ENCODE peak calls at places on chromosome 20, in eight cellular contexts. Z is breast epithelium, O is B cell, V is neural crest cell, M is HFFc6, K is psoas muscle, W is astrocyte of the spinal cord, Y is lower leg skin. N is an unnamed sample.

GRCh38 chr20:49570828-49571552 is 3.1 kb upstream of the PTGIS start:
- DNase-seq in Z (no peak), O (no peak), V (no peak), M (peak), K (no peak), W (no peak), Y (no peak), N (no peak)

GRCh38 chr20:44495802-44496481 is 20.3 kb downstream of the TTPAL start:
- DNase-seq in Z (no peak), O (no peak), V (no peak), M (peak), K (no peak), W (peak), Y (no peak), N (no peak)

GRCh38 chr20:16966276-16966880 is 218.2 kb downstream of the OTOR start:
- DNase-seq in Z (no peak), O (no peak), V (no peak), M (no peak), K (no peak), W (no peak), Y (no peak), N (no peak)

GRCh38 chr20:2687514-2687913 is 5.1 kb upstream of the EBF4 start:
- DNase-seq in Z (no peak), O (no peak), V (no peak), M (no peak), K (no peak), W (no peak), Y (no peak), N (no peak)

GRCh38 chr20:1118004-1118335 is 432 bp upstream of the PSMF1 start:
- DNase-seq in Z (no peak), O (no peak), V (no peak), M (no peak), K (no peak), W (no peak), Y (no peak), N (no peak)

GRCh38 chr20:53804920-53805894 is 211.6 kb upstream of the ZNF217 start:
- DNase-seq in Z (no peak), O (no peak), V (no peak), M (no peak), K (no peak), W (no peak), Y (no peak), N (no peak)

GRCh38 chr20:60242836-60243520 is 284.8 kb downstream of the CDH26 start:
- DNase-seq in Z (no peak), O (no peak), V (no peak), M (peak), K (no peak), W (peak), Y (no peak), N (no peak)

GRCh38 chr20:45592574-45593189 is 13.6 kb upstream of the WFDC8 start:
- DNase-seq in Z (no peak), O (peak), V (peak), M (peak), K (no peak), W (peak), Y (no peak), N (peak)

GRCh38 chr20:56859751-56860366 is 230.8 kb downstream of the TFAP2C start:
- DNase-seq in Z (peak), O (no peak), V (no peak), M (no peak), K (no peak), W (no peak), Y (no peak), N (no peak)

GRCh38 chr20:50110141-50111047 is 2.6 kb downstream of the UBE2V1 start:
- DNase-seq in Z (no peak), O (peak), V (no peak), M (peak), K (no peak), W (peak), Y (no peak), N (peak)

GRCh38 chr20:35776513-35777101 is 4.8 kb downstream of the PHF20 start:
- DNase-seq in Z (peak), O (no peak), V (no peak), M (no peak), K (peak), W (peak), Y (peak), N (no peak)

GRCh38 chr20:35629432-35630145 is 14.0 kb downstream of the SPAG4 start:
- DNase-seq in Z (no peak), O (no peak), V (no peak), M (no peak), K (no peak), W (no peak), Y (no peak), N (no peak)

GRCh38 chr20:52219441-52219840 is 27.9 kb upstream of the ZFP64 start:
- DNase-seq in Z (no peak), O (no peak), V (no peak), M (no peak), K (no peak), W (no peak), Y (no peak), N (no peak)

GRCh38 chr20:46928580-46929132 is 34.0 kb downstream of the EYA2 start:
- DNase-seq in Z (peak), O (no peak), V (peak), M (no peak), K (peak), W (peak), Y (peak), N (no peak)

GRCh38 chr20:766906-767305 is 1.4 kb downstream of the SLC52A3 start:
- DNase-seq in Z (no peak), O (no peak), V (no peak), M (no peak), K (no peak), W (no peak), Y (no peak), N (no peak)

GRCh38 chr20:49230575-49231211 is 11.5 kb downstream of the DDX27 start:
- DNase-seq in Z (peak), O (peak), V (no peak), M (no peak), K (peak), W (no peak), Y (no peak), N (no peak)

GRCh38 chr20:56573989-56574388 is 40.9 kb downstream of the FAM209B start:
- DNase-seq in Z (no peak), O (no peak), V (no peak), M (no peak), K (no peak), W (no peak), Y (no peak), N (no peak)

GRCh38 chr20:35018578-35019371 is 63.1 kb downstream of the MYH7B start:
- DNase-seq in Z (no peak), O (no peak), V (no peak), M (no peak), K (no peak), W (no peak), Y (no peak), N (no peak)

DNA sequence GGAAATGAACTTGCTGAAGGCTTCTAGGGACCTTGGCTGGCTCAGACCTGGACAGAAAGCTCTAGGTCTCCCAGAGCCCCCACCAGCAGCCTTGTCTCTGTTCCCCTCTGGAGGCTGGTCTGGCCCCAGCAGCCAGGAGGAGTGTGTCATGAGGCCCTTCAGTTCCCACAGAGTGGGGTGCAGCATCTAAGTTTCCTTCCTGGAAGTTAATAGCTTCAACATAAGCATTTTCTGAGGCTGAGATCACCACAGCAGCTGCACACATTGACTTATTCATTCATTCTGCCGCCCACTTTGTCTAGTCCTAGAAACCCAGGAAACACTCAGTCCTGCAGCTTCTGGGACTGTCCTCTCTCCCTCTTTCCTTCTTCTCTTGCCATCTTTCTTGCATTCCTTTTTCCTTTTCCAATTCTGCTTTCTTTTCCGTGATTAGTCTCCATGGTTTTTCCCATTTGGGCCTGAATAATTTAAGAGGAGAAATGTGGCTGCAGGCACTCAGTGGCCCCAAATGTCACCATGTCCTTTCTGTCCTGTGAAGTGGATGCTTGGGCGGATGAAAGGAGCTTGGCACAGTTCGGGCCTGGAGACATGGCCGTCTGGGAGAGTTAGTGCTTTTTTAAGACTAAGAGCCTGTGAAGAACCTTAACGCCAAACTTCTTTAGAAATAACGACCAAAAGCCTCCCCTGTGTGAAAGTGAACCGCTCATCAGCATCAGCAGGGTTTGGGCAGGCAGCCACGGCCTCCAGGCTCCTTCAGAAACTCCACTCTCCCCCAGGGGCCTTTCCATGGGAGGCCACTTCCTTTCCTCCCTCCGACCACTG is 31.0 kb upstream of the PCMTD2 start:
- DNase-seq in Z (no peak), O (no peak), V (no peak), M (peak), K (no peak), W (peak), Y (no peak), N (no peak)
- TF ChIP-seq CTCF in Z (no peak), O (no peak), V (no peak), M (peak), K (no peak), W (no peak), Y (no peak), N (no peak)

DNA sequence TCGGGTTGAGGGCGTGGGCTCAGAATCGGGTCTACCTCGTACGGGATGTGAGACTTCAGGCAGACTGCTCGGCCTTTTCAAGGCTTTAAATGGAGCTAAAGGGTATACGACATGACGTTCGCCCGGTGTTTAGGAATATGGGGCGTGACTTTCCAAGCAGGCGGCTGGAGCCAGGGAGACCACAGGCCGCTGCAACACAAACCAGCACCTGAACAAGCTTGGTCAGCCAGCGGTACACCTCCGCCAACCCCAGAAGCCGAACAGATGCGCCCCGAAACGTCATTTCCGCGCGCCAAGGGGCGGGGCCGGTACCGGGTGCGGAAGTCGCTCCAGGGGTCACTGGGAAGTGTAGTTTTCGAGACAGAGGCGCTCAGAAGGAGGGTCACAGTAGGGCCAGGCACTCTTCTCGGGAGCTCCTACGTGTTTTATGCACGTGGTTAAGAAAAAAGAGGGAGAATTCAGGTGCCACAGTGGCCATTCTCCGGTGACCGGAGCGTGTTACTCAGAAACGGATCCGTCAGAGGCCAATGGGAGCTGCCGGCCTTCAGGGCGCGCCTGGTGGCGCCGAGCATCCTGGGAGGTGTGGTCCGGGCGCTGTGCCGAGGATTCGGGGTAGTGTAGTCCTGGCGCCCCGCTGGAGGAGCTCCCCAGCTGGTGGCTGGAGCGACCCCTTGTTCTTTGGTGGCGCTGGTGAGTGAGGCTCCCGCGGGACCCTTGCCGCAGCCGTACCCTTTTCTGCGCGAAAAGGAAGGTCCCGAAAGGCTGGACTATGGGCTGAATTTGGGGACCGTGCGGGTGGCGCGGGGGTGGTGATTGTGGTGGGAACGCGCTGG is at the start of gene ZNF133:
- DNase-seq in Z (peak), O (peak), V (peak), M (peak), K (peak), W (peak), Y (peak), N (peak)
- TF ChIP-seq CTCF in Z (no peak), O (no peak), V (no peak), M (peak), K (no peak), W (no peak), Y (no peak), N (no peak)

GRCh38 chr20:32623667-32624157 is 38.6 kb upstream of the NOL4L start:
- DNase-seq in Z (no peak), O (no peak), V (no peak), M (no peak), K (no peak), W (no peak), Y (no peak), N (no peak)
- TF ChIP-seq CTCF in Z (no peak), O (no peak), V (peak), M (peak), K (no peak), W (no peak), Y (no peak), N (no peak)

GRCh38 chr20:58511861-58512260 is 3.3 kb downstream of the APCDD1L start:
- DNase-seq in Z (no peak), O (no peak), V (no peak), M (no peak), K (no peak), W (no peak), Y (no peak), N (no peak)

GRCh38 chr20:58511364-58511763 is 3.8 kb downstream of the APCDD1L start:
- DNase-seq in Z (no peak), O (no peak), V (no peak), M (peak), K (no peak), W (peak), Y (no peak), N (no peak)

GRCh38 chr20:58514321-58515239 is 619 bp downstream of the APCDD1L start:
- DNase-seq in Z (no peak), O (no peak), V (no peak), M (no peak), K (no peak), W (peak), Y (no peak), N (no peak)

GRCh38 chr20:58513580-58514285 is 1.5 kb downstream of the APCDD1L start:
- DNase-seq in Z (no peak), O (no peak), V (no peak), M (no peak), K (no peak), W (no peak), Y (no peak), N (no peak)

GRCh38 chr20:58512808-58513552 is 2.2 kb downstream of the APCDD1L start:
- DNase-seq in Z (no peak), O (no peak), V (no peak), M (no peak), K (no peak), W (no peak), Y (no peak), N (no peak)
- TF ChIP-seq CTCF in Z (no peak), O (no peak), V (no peak), M (no peak), K (no peak), W (no peak), Y (no peak), N (no peak)

GRCh38 chr20:37544386-37544785 is 16.7 kb upstream of the BLCAP start:
- DNase-seq in Z (no peak), O (no peak), V (no peak), M (no peak), K (no peak), W (no peak), Y (no peak), N (no peak)

GRCh38 chr20:37541326-37541725 is 13.7 kb upstream of the BLCAP start:
- DNase-seq in Z (no peak), O (no peak), V (no peak), M (no peak), K (no peak), W (no peak), Y (no peak), N (no peak)

GRCh38 chr20:37545516-37545915 is 17.8 kb upstream of the BLCAP start:
- DNase-seq in Z (no peak), O (no peak), V (no peak), M (no peak), K (no peak), W (no peak), Y (no peak), N (no peak)

GRCh38 chr20:37542281-37542680 is 14.6 kb upstream of the BLCAP start:
- DNase-seq in Z (no peak), O (no peak), V (no peak), M (peak), K (no peak), W (no peak), Y (no peak), N (no peak)

DNA sequence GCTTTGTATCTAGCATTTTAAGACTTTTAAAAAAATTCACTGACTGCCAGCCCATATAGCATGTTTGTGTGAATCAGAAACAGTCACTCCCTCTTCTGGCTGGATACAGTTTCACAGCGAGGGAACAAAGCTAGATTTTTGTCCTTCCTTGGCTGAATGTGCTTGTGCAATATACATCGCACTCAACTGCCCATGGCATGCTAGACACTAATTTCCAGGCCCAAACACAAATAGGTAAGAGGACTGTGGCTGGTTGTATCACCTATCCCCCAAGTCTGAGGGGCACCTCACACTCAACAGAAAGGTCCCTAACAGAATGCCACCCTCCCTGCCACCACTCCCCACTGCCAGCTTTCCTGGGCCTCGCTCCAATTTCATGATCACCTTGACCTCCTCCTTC is 16.2 kb upstream of the BLCAP start:
- DNase-seq in Z (no peak), O (no peak), V (no peak), M (peak), K (no peak), W (no peak), Y (no peak), N (no peak)
- TF ChIP-seq CTCF in Z (no peak), O (no peak), V (peak), M (peak), K (no peak), W (peak), Y (no peak), N (peak)

GRCh38 chr20:62145688-62146018 is 2.1 kb downstream of the SS18L1 start:
- DNase-seq in Z (no peak), O (no peak), V (no peak), M (no peak), K (no peak), W (no peak), Y (no peak), N (no peak)

GRCh38 chr20:62142252-62143117 is 709 bp downstream of the PSMA7 start:
- DNase-seq in Z (no peak), O (peak), V (no peak), M (no peak), K (peak), W (peak), Y (no peak), N (peak)

GRCh38 chr20:62143118-62143975 is at the start of the genes PSMA7 and SS18L1:
- DNase-seq in Z (peak), O (peak), V (peak), M (peak), K (peak), W (peak), Y (peak), N (peak)

GRCh38 chr20:62146019-62146755 is 2.6 kb downstream of the SS18L1 start:
- DNase-seq in Z (no peak), O (no peak), V (no peak), M (no peak), K (no peak), W (no peak), Y (no peak), N (no peak)

GRCh38 chr20:62143976-62144825 is 632 bp downstream of the SS18L1 start:
- DNase-seq in Z (no peak), O (peak), V (peak), M (no peak), K (peak), W (peak), Y (no peak), N (peak)
- TF ChIP-seq CTCF in Z (no peak), O (no peak), V (no peak), M (peak), K (no peak), W (no peak), Y (no peak), N (no peak)

GRCh38 chr20:13898012-13898612 is 92.3 kb downstream of the SEL1L2 start:
- DNase-seq in Z (no peak), O (no peak), V (no peak), M (no peak), K (no peak), W (no peak), Y (no peak), N (no peak)
- TF ChIP-seq CTCF in Z (no peak), O (no peak), V (peak), M (peak), K (no peak), W (no peak), Y (no peak), N (no peak)

GRCh38 chr20:20711413-20711812 is 1.0 kb downstream of the RALGAPA2 start:
- DNase-seq in Z (no peak), O (peak), V (no peak), M (no peak), K (no peak), W (no peak), Y (no peak), N (no peak)
- TF ChIP-seq CTCF in Z (no peak), O (no peak), V (no peak), M (no peak), K (no peak), W (no peak), Y (no peak), N (no peak)

N was measured in endothelial cell.